ENCODE peak calls at places on chromosome 1, in nine cellular contexts. One of them, this sample, is unnamed.

GRCh38 chr1:175133693-175134435 is 58.7 kb downstream of the KIAA0040 start:
- DNase-seq in EH: peak; percentile 85
- DNase-seq in kidney epithelial cell: no peak
- DNase-seq in globus pallidus: no peak
- DNase-seq in activated CD4-positive, CD25-positive, alpha-beta regulatory T cell: no peak
- DNase-seq in H9: no peak
- DNase-seq in activated T-helper 9 cell treated with anti-CD3 and anti-CD28 coated beads, Interleukin-2, amount 50 U/mL, for 16 hours: no peak
- DNase-seq in naive B cell: no peak
- DNase-seq in immature natural killer cell: no peak
- DNase-seq in this sample: no peak

GRCh38 chr1:40532844-40533424 is 1.5 kb downstream of the ZNF684 start:
- DNase-seq in EH: peak; percentile 59
- DNase-seq in kidney epithelial cell: no peak
- DNase-seq in globus pallidus: peak; percentile 55
- DNase-seq in activated CD4-positive, CD25-positive, alpha-beta regulatory T cell: no peak
- DNase-seq in H9: no peak
- DNase-seq in activated T-helper 9 cell treated with anti-CD3 and anti-CD28 coated beads, Interleukin-2, amount 50 U/mL, for 16 hours: no peak
- DNase-seq in naive B cell: peak; percentile 34
- DNase-seq in immature natural killer cell: peak; percentile 11
- DNase-seq in this sample: peak; percentile 66

GRCh38 chr1:217138173-217138838 is 415.1 kb upstream of the ESRRG start:
- DNase-seq in EH: no peak
- DNase-seq in kidney epithelial cell: no peak
- DNase-seq in globus pallidus: no peak
- DNase-seq in activated CD4-positive, CD25-positive, alpha-beta regulatory T cell: no peak
- DNase-seq in H9: no peak
- DNase-seq in activated T-helper 9 cell treated with anti-CD3 and anti-CD28 coated beads, Interleukin-2, amount 50 U/mL, for 16 hours: no peak
- DNase-seq in naive B cell: no peak
- DNase-seq in immature natural killer cell: no peak
- DNase-seq in this sample: no peak

GRCh38 chr1:240138867-240139266 is 47.2 kb downstream of the FMN2 start:
- DNase-seq in EH: no peak
- DNase-seq in kidney epithelial cell: no peak
- DNase-seq in globus pallidus: no peak
- DNase-seq in activated CD4-positive, CD25-positive, alpha-beta regulatory T cell: no peak
- DNase-seq in H9: peak; percentile 38
- DNase-seq in activated T-helper 9 cell treated with anti-CD3 and anti-CD28 coated beads, Interleukin-2, amount 50 U/mL, for 16 hours: no peak
- DNase-seq in naive B cell: no peak
- DNase-seq in immature natural killer cell: no peak
- DNase-seq in this sample: no peak

GRCh38 chr1:162942903-162943567 is 82.1 kb upstream of the CCDC190 start:
- DNase-seq in EH: no peak
- DNase-seq in kidney epithelial cell: no peak
- DNase-seq in globus pallidus: no peak
- DNase-seq in activated CD4-positive, CD25-positive, alpha-beta regulatory T cell: no peak
- DNase-seq in H9: no peak
- DNase-seq in activated T-helper 9 cell treated with anti-CD3 and anti-CD28 coated beads, Interleukin-2, amount 50 U/mL, for 16 hours: no peak
- DNase-seq in naive B cell: no peak
- DNase-seq in immature natural killer cell: no peak
- DNase-seq in this sample: no peak

GRCh38 chr1:235327559-235328270 is at the start of gene ARID4B:
- DNase-seq in EH: no peak
- DNase-seq in kidney epithelial cell: no peak
- DNase-seq in globus pallidus: no peak
- DNase-seq in activated CD4-positive, CD25-positive, alpha-beta regulatory T cell: peak; percentile 42
- DNase-seq in H9: no peak
- DNase-seq in activated T-helper 9 cell treated with anti-CD3 and anti-CD28 coated beads, Interleukin-2, amount 50 U/mL, for 16 hours: no peak
- DNase-seq in naive B cell: no peak
- DNase-seq in immature natural killer cell: no peak
- DNase-seq in this sample: no peak

GRCh38 chr1:176206006-176206960 is 803 bp downstream of the COP1 start:
- DNase-seq in EH: peak; percentile 57
- DNase-seq in kidney epithelial cell: no peak
- DNase-seq in globus pallidus: peak; percentile 20
- DNase-seq in activated CD4-positive, CD25-positive, alpha-beta regulatory T cell: no peak
- DNase-seq in H9: peak; percentile 70
- DNase-seq in activated T-helper 9 cell treated with anti-CD3 and anti-CD28 coated beads, Interleukin-2, amount 50 U/mL, for 16 hours: no peak
- DNase-seq in naive B cell: no peak
- DNase-seq in immature natural killer cell: no peak
- DNase-seq in this sample: peak; percentile 37

GRCh38 chr1:150582371-150582770 is 3.0 kb upstream of the MCL1 start:
- DNase-seq in EH: peak; percentile 72
- DNase-seq in kidney epithelial cell: no peak
- DNase-seq in globus pallidus: no peak
- DNase-seq in activated CD4-positive, CD25-positive, alpha-beta regulatory T cell: no peak
- DNase-seq in H9: no peak
- DNase-seq in activated T-helper 9 cell treated with anti-CD3 and anti-CD28 coated beads, Interleukin-2, amount 50 U/mL, for 16 hours: no peak
- DNase-seq in naive B cell: no peak
- DNase-seq in immature natural killer cell: no peak
- DNase-seq in this sample: no peak

GRCh38 chr1:179137623-179138235 is 55.9 kb downstream of the TOR3A start:
- DNase-seq in EH: peak; percentile 43
- DNase-seq in kidney epithelial cell: no peak
- DNase-seq in globus pallidus: no peak
- DNase-seq in activated CD4-positive, CD25-positive, alpha-beta regulatory T cell: no peak
- DNase-seq in H9: no peak
- DNase-seq in activated T-helper 9 cell treated with anti-CD3 and anti-CD28 coated beads, Interleukin-2, amount 50 U/mL, for 16 hours: no peak
- DNase-seq in naive B cell: no peak
- DNase-seq in immature natural killer cell: no peak
- DNase-seq in this sample: no peak

GRCh38 chr1:210099921-210100320 is 132.7 kb upstream of the SERTAD4 start:
- DNase-seq in EH: no peak
- DNase-seq in kidney epithelial cell: no peak
- DNase-seq in globus pallidus: no peak
- DNase-seq in activated CD4-positive, CD25-positive, alpha-beta regulatory T cell: no peak
- DNase-seq in H9: no peak
- DNase-seq in activated T-helper 9 cell treated with anti-CD3 and anti-CD28 coated beads, Interleukin-2, amount 50 U/mL, for 16 hours: no peak
- DNase-seq in naive B cell: no peak
- DNase-seq in immature natural killer cell: no peak
- DNase-seq in this sample: no peak

GRCh38 chr1:105485207-105485606 is 1571.3 kb upstream of the PRMT6 start:
- DNase-seq in EH: peak; percentile 94
- DNase-seq in kidney epithelial cell: peak; percentile 12
- DNase-seq in globus pallidus: no peak
- DNase-seq in activated CD4-positive, CD25-positive, alpha-beta regulatory T cell: no peak
- DNase-seq in H9: no peak
- DNase-seq in activated T-helper 9 cell treated with anti-CD3 and anti-CD28 coated beads, Interleukin-2, amount 50 U/mL, for 16 hours: no peak
- DNase-seq in naive B cell: no peak
- DNase-seq in immature natural killer cell: no peak
- DNase-seq in this sample: no peak

GRCh38 chr1:107141491-107142369 is 891 bp downstream of the NTNG1 start:
- DNase-seq in EH: peak; percentile 58
- DNase-seq in kidney epithelial cell: no peak
- DNase-seq in globus pallidus: peak; percentile 55
- DNase-seq in activated CD4-positive, CD25-positive, alpha-beta regulatory T cell: no peak
- DNase-seq in H9: peak; percentile 38
- DNase-seq in activated T-helper 9 cell treated with anti-CD3 and anti-CD28 coated beads, Interleukin-2, amount 50 U/mL, for 16 hours: peak; percentile 3
- DNase-seq in naive B cell: peak; percentile 25
- DNase-seq in immature natural killer cell: no peak
- DNase-seq in this sample: peak; percentile 56

GRCh38 chr1:23745515-23745914 is 2.2 kb downstream of the ELOA start:
- DNase-seq in EH: peak; percentile 50
- DNase-seq in kidney epithelial cell: no peak
- DNase-seq in globus pallidus: no peak
- DNase-seq in activated CD4-positive, CD25-positive, alpha-beta regulatory T cell: no peak
- DNase-seq in H9: no peak
- DNase-seq in activated T-helper 9 cell treated with anti-CD3 and anti-CD28 coated beads, Interleukin-2, amount 50 U/mL, for 16 hours: no peak
- DNase-seq in naive B cell: no peak
- DNase-seq in immature natural killer cell: no peak
- DNase-seq in this sample: peak; percentile 69

GRCh38 chr1:53069265-53069662 is 7.3 kb downstream of the PODN start:
- DNase-seq in EH: no peak
- DNase-seq in kidney epithelial cell: no peak
- DNase-seq in globus pallidus: no peak
- DNase-seq in activated CD4-positive, CD25-positive, alpha-beta regulatory T cell: no peak
- DNase-seq in H9: no peak
- DNase-seq in activated T-helper 9 cell treated with anti-CD3 and anti-CD28 coated beads, Interleukin-2, amount 50 U/mL, for 16 hours: no peak
- DNase-seq in naive B cell: no peak
- DNase-seq in immature natural killer cell: no peak
- DNase-seq in this sample: no peak